ENCODE peak calls at places on chromosomes 13 and 19, in ten cellular contexts. One of them, this sample, is unnamed.

GRCh38 chr19:57708641-57709354 is at the start of gene ZNF154:
- DNase-seq in K562: no peak
- DNase-seq in cardiac muscle cell: peak
- DNase-seq in heart left ventricle: peak
- DNase-seq in AG04449: no peak
- DNase-seq in left ventricle myocardium inferior: peak
- DNase-seq in fibroblast of pulmonary artery: peak
- DNase-seq in breast epithelium: no peak
- DNase-seq in AG10803: peak
- DNase-seq in cardiac fibroblast: peak
- DNase-seq in this sample: peak

GRCh38 chr19:8526345-8527062 is 12.5 kb upstream of the ZNF414 start:
- DNase-seq in AG04449: peak
- DNase-seq in K562: peak
- DNase-seq in cardiac muscle cell: peak
- DNase-seq in cardiac fibroblast: peak
- DNase-seq in left ventricle myocardium inferior: peak
- DNase-seq in fibroblast of pulmonary artery: peak
- DNase-seq in AG10803: peak
- DNase-seq in heart left ventricle: peak
- DNase-seq in breast epithelium: peak
- DNase-seq in this sample: peak

GRCh38 chr13:18993884-18994660 is 187.6 kb downstream of the TUBA3C start:
- DNase-seq in fibroblast of pulmonary artery: no peak
- DNase-seq in AG10803: no peak
- DNase-seq in cardiac fibroblast: no peak
- DNase-seq in K562: no peak
- DNase-seq in cardiac muscle cell: no peak
- DNase-seq in left ventricle myocardium inferior: no peak
- DNase-seq in AG04449: no peak
- DNase-seq in breast epithelium: no peak
- DNase-seq in heart left ventricle: no peak
- DNase-seq in this sample: no peak

GRCh38 chr13:64723735-64724134 is 2506.4 kb downstream of the PCDH9 start:
- DNase-seq in left ventricle myocardium inferior: no peak
- DNase-seq in K562: no peak
- DNase-seq in heart left ventricle: no peak
- DNase-seq in AG10803: peak
- DNase-seq in breast epithelium: no peak
- DNase-seq in cardiac muscle cell: peak
- DNase-seq in cardiac fibroblast: peak
- DNase-seq in fibroblast of pulmonary artery: peak
- DNase-seq in AG04449: peak
- DNase-seq in this sample: no peak

GRCh38 chr13:109422163-109422562 is 364.2 kb downstream of the IRS2 start:
- DNase-seq in left ventricle myocardium inferior: no peak
- DNase-seq in breast epithelium: no peak
- DNase-seq in AG04449: no peak
- DNase-seq in K562: no peak
- DNase-seq in heart left ventricle: no peak
- DNase-seq in cardiac muscle cell: no peak
- DNase-seq in cardiac fibroblast: no peak
- DNase-seq in AG10803: no peak
- DNase-seq in fibroblast of pulmonary artery: no peak
- DNase-seq in this sample: no peak

GRCh38 chr19:14363203-14364097 is 17.8 kb upstream of the ADGRE5 start:
- DNase-seq in AG04449: peak
- DNase-seq in AG10803: peak
- DNase-seq in fibroblast of pulmonary artery: peak
- DNase-seq in breast epithelium: no peak
- DNase-seq in heart left ventricle: peak
- DNase-seq in K562: peak
- DNase-seq in cardiac muscle cell: peak
- DNase-seq in cardiac fibroblast: peak
- DNase-seq in left ventricle myocardium inferior: peak
- DNase-seq in this sample: peak

GRCh38 chr13:83819156-83819555 is 63.1 kb downstream of the SLITRK1 start:
- DNase-seq in cardiac fibroblast: no peak
- DNase-seq in K562: no peak
- DNase-seq in left ventricle myocardium inferior: no peak
- DNase-seq in breast epithelium: no peak
- DNase-seq in fibroblast of pulmonary artery: no peak
- DNase-seq in heart left ventricle: no peak
- DNase-seq in AG10803: no peak
- DNase-seq in AG04449: no peak
- DNase-seq in cardiac muscle cell: no peak
- DNase-seq in this sample: no peak

GRCh38 chr19:28990522-28990921 is 222.4 kb downstream of the UQCRFS1 start:
- DNase-seq in AG10803: no peak
- DNase-seq in breast epithelium: no peak
- DNase-seq in cardiac muscle cell: no peak
- DNase-seq in cardiac fibroblast: no peak
- DNase-seq in AG04449: no peak
- DNase-seq in heart left ventricle: no peak
- DNase-seq in K562: no peak
- DNase-seq in fibroblast of pulmonary artery: no peak
- DNase-seq in left ventricle myocardium inferior: no peak
- DNase-seq in this sample: no peak

DNA sequence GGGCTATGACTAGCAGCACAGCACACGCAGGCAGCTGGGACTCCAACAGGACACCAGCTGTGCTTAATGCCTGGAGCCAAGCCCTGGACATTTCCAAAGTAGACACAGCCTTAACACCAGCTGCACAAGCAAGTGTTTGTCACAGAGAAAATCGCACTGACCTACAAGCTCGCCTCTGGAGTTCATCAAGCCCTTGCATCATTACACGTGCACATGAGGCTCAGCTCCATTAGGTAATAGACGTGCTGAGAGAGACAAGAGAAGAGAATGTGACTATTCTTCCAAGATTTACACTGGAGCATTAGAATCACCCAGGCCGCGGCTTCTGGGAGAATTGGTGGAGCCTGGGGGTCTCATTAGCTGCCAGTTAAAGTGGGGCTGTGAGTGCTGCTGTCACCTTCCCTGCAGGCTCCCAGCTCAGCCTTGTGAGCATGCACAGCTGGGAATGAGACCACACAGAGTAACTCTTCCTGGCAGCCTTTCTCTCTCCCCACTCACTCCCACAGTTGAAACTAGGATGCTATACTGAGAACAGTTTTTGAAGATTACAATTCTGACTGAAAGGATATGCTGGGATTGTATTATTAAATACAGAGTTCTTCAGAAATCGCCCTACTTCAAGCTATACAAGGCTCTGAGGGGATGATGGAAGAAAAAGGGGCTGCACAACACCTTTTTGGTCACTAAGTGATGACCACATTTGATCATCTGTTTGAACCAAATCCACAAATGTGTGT is 10.6 kb downstream of the STOML3 start:
- DNase-seq in heart left ventricle: peak
- DNase-seq in AG04449: no peak
- DNase-seq in K562: no peak
- DNase-seq in cardiac muscle cell: peak
- DNase-seq in AG10803: peak
- DNase-seq in left ventricle myocardium inferior: peak
- DNase-seq in breast epithelium: no peak
- DNase-seq in fibroblast of pulmonary artery: peak
- DNase-seq in cardiac fibroblast: peak
- DNase-seq in this sample: peak
- H3K4me3 ChIP-seq in heart left ventricle: no peak
- H3K4me3 ChIP-seq in AG04449: no peak
- H3K4me3 ChIP-seq in K562: no peak
- H3K4me3 ChIP-seq in cardiac muscle cell: no peak
- H3K4me3 ChIP-seq in AG10803: no peak
- H3K4me3 ChIP-seq in left ventricle myocardium inferior: no peak
- H3K4me3 ChIP-seq in breast epithelium: no peak
- H3K4me3 ChIP-seq in fibroblast of pulmonary artery: no peak
- H3K4me3 ChIP-seq in cardiac fibroblast: no peak
- H3K4me3 ChIP-seq in this sample: peak

DNA sequence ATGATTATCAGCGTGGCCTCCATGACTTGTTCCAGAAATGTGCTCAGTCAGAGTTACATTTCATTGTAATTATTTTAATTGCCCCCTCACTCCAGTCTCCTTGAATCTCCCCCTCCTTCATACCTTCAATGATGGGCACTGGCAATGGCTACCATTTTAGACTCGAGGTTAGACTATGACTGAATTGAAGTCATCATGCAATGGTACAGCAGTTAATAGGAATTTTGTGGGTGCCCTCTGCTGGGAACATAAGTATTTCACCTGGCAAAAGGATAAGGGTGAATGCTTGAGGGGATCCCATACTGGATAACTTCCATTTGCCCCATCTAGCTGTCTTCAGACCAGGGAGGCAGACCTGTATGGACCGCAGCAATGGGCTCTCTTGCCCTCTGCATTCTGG is 32.2 kb upstream of the USP12 start:
- DNase-seq in left ventricle myocardium inferior: no peak
- DNase-seq in cardiac muscle cell: no peak
- DNase-seq in breast epithelium: no peak
- DNase-seq in K562: no peak
- DNase-seq in heart left ventricle: no peak
- DNase-seq in AG04449: no peak
- DNase-seq in fibroblast of pulmonary artery: peak
- DNase-seq in cardiac fibroblast: peak
- DNase-seq in AG10803: peak
- DNase-seq in this sample: no peak
- TF ChIP-seq CTCF in left ventricle myocardium inferior: peak
- TF ChIP-seq CTCF in cardiac muscle cell: peak
- TF ChIP-seq CTCF in breast epithelium: no peak
- TF ChIP-seq CTCF in K562: peak
- TF ChIP-seq CTCF in heart left ventricle: no peak
- TF ChIP-seq CTCF in AG04449: no peak
- TF ChIP-seq CTCF in fibroblast of pulmonary artery: peak
- TF ChIP-seq CTCF in cardiac fibroblast: peak
- TF ChIP-seq CTCF in AG10803: peak
- TF ChIP-seq CTCF in this sample: no peak

GRCh38 chr13:101343128-101343787 is 73.0 kb downstream of the NALCN start:
- DNase-seq in AG04449: no peak
- DNase-seq in cardiac fibroblast: no peak
- DNase-seq in breast epithelium: no peak
- DNase-seq in left ventricle myocardium inferior: no peak
- DNase-seq in K562: no peak
- DNase-seq in cardiac muscle cell: no peak
- DNase-seq in heart left ventricle: no peak
- DNase-seq in AG10803: no peak
- DNase-seq in fibroblast of pulmonary artery: no peak
- DNase-seq in this sample: no peak

GRCh38 chr13:101341464-101341863 is 74.8 kb downstream of the NALCN start:
- DNase-seq in fibroblast of pulmonary artery: no peak
- DNase-seq in breast epithelium: no peak
- DNase-seq in K562: no peak
- DNase-seq in cardiac fibroblast: no peak
- DNase-seq in heart left ventricle: no peak
- DNase-seq in cardiac muscle cell: no peak
- DNase-seq in AG10803: peak
- DNase-seq in AG04449: no peak
- DNase-seq in left ventricle myocardium inferior: no peak
- DNase-seq in this sample: no peak

GRCh38 chr13:101339202-101339601 is 77.1 kb downstream of the NALCN start:
- DNase-seq in breast epithelium: no peak
- DNase-seq in AG10803: no peak
- DNase-seq in AG04449: no peak
- DNase-seq in left ventricle myocardium inferior: no peak
- DNase-seq in K562: no peak
- DNase-seq in cardiac muscle cell: no peak
- DNase-seq in heart left ventricle: no peak
- DNase-seq in fibroblast of pulmonary artery: no peak
- DNase-seq in cardiac fibroblast: no peak
- DNase-seq in this sample: no peak
- H3K4me3 ChIP-seq in breast epithelium: no peak
- H3K4me3 ChIP-seq in AG10803: no peak
- H3K4me3 ChIP-seq in AG04449: no peak
- H3K4me3 ChIP-seq in left ventricle myocardium inferior: no peak
- H3K4me3 ChIP-seq in K562: no peak
- H3K4me3 ChIP-seq in cardiac muscle cell: no peak
- H3K4me3 ChIP-seq in heart left ventricle: no peak
- H3K4me3 ChIP-seq in fibroblast of pulmonary artery: no peak
- H3K4me3 ChIP-seq in cardiac fibroblast: no peak
- H3K4me3 ChIP-seq in this sample: no peak

GRCh38 chr19:12670159-12670928 is 3.7 kb downstream of the WDR83 start:
- DNase-seq in K562: no peak
- DNase-seq in AG10803: no peak
- DNase-seq in left ventricle myocardium inferior: no peak
- DNase-seq in cardiac fibroblast: no peak
- DNase-seq in AG04449: no peak
- DNase-seq in breast epithelium: no peak
- DNase-seq in cardiac muscle cell: no peak
- DNase-seq in heart left ventricle: no peak
- DNase-seq in fibroblast of pulmonary artery: no peak
- DNase-seq in this sample: no peak

GRCh38 chr19:12668346-12668745 is 1.7 kb downstream of the WDR83 start:
- DNase-seq in cardiac muscle cell: no peak
- DNase-seq in fibroblast of pulmonary artery: no peak
- DNase-seq in heart left ventricle: no peak
- DNase-seq in left ventricle myocardium inferior: no peak
- DNase-seq in AG04449: no peak
- DNase-seq in AG10803: no peak
- DNase-seq in K562: no peak
- DNase-seq in cardiac fibroblast: no peak
- DNase-seq in breast epithelium: no peak
- DNase-seq in this sample: no peak

GRCh38 chr19:12668937-12669271 is 2.3 kb downstream of the WDR83 start:
- DNase-seq in K562: peak
- DNase-seq in heart left ventricle: peak
- DNase-seq in AG10803: peak
- DNase-seq in AG04449: no peak
- DNase-seq in left ventricle myocardium inferior: peak
- DNase-seq in fibroblast of pulmonary artery: peak
- DNase-seq in breast epithelium: peak
- DNase-seq in cardiac fibroblast: peak
- DNase-seq in cardiac muscle cell: peak
- DNase-seq in this sample: peak

GRCh38 chr19:12667903-12668302 is 1.3 kb downstream of the WDR83 start:
- DNase-seq in AG10803: no peak
- DNase-seq in AG04449: no peak
- DNase-seq in heart left ventricle: no peak
- DNase-seq in K562: no peak
- DNase-seq in breast epithelium: no peak
- DNase-seq in left ventricle myocardium inferior: no peak
- DNase-seq in cardiac fibroblast: no peak
- DNase-seq in fibroblast of pulmonary artery: no peak
- DNase-seq in cardiac muscle cell: no peak
- DNase-seq in this sample: no peak

DNA sequence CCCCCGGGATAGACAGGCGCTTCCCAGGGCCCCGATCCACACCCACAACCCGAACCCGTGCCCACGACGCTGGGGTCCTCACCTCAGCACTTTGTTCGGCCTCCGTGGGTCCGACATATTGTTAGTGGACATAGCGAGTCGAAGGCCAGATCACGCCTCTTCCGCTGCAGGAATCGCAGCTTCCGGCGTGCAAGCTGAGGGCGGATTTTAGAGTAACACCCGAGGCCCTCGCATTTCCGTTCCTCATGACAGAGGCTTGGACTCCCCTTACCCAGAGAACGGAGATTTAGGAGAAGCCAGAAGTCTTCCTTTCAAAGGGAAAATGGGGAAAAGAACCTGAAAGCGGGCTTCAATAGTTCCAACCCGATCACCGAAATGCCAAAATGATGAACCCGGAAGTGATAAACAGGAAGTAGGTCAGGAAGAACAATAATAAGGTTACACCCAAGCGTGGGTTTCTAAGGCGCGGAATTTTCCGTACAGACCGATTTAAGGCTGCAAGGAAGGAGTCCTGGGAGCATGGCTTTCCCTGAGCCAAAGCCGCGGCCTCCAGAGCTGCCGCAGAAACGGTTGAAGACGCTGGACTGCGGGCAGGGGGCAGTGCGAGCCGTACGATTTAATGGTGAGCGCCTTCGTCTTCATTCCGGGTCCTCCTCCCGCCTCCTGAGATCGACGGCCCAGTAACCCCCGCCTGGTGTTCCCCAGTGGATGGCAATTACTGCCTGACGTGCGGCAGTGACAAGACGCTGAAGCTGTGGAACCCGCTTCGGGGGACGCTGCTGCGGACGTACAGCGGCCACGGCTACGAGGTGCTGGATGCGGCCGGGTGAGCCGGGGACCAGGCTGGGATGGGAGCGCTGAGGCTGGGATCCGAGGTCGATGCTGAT is 2.9 kb downstream of the WDR83 start:
- DNase-seq in AG10803: peak
- DNase-seq in cardiac fibroblast: peak
- DNase-seq in left ventricle myocardium inferior: peak
- DNase-seq in K562: peak
- DNase-seq in cardiac muscle cell: peak
- DNase-seq in breast epithelium: peak
- DNase-seq in fibroblast of pulmonary artery: peak
- DNase-seq in heart left ventricle: peak
- DNase-seq in AG04449: no peak
- DNase-seq in this sample: peak
- TF ChIP-seq CTCF in AG10803: no peak
- TF ChIP-seq CTCF in cardiac fibroblast: no peak
- TF ChIP-seq CTCF in left ventricle myocardium inferior: peak
- TF ChIP-seq CTCF in K562: no peak
- TF ChIP-seq CTCF in cardiac muscle cell: no peak
- TF ChIP-seq CTCF in breast epithelium: no peak
- TF ChIP-seq CTCF in fibroblast of pulmonary artery: no peak
- TF ChIP-seq CTCF in heart left ventricle: no peak
- TF ChIP-seq CTCF in AG04449: no peak
- TF ChIP-seq CTCF in this sample: no peak